ENCODE peak calls at places on chromosomes 6 and 20, in seven cellular contexts. X is prostate gland; B is ELR; F is DMS153; M is activated CD4-positive, alpha-beta T cell treated with anti-CD3 and anti-CD28 coated beads, Interleukin-2, amount 10 ng/mL, durations not matched to agents 7 days and 5 days; P is EL; T is T-helper 1 cell. E is an unnamed sample.

GRCh38 chr6:68649669-68650068 is 14.6 kb downstream of the ADGRB3 start:
- DNase-seq in X (no peak), B (no peak), F (no peak), M (no peak), P (no peak), T (no peak), E (no peak)

GRCh38 chr20:17612287-17612974 is 42.6 kb downstream of the DSTN start:
- DNase-seq in X (no peak), B (peak), F (no peak), M (peak), P (peak), T (no peak), E (no peak)

GRCh38 chr6:128412680-128413079 is 107.7 kb downstream of the PTPRK start:
- DNase-seq in X (no peak), B (no peak), F (no peak), M (no peak), P (no peak), T (no peak), E (no peak)

GRCh38 chr6:117272886-117273285 is 7.5 kb downstream of the VGLL2 start:
- DNase-seq in X (no peak), B (no peak), F (no peak), M (no peak), P (no peak), T (no peak), E (no peak)

GRCh38 chr6:33343953-33344611 is 26.5 kb upstream of the ZBTB22 start:
- DNase-seq in X (no peak), B (no peak), F (no peak), M (peak), P (no peak), T (peak), E (no peak)

GRCh38 chr6:157985378-157986155 is 3.9 kb downstream of the SYNJ2 start:
- DNase-seq in X (no peak), B (peak), F (peak), M (no peak), P (peak), T (no peak), E (no peak)

GRCh38 chr20:5040345-5040744 is 39.0 kb upstream of the SLC23A2 start:
- DNase-seq in X (no peak), B (no peak), F (no peak), M (no peak), P (no peak), T (no peak), E (no peak)

GRCh38 chr6:113481441-113481840 is 375.7 kb upstream of the MARCKS start:
- DNase-seq in X (no peak), B (peak), F (no peak), M (no peak), P (peak), T (no peak), E (no peak)

GRCh38 chr20:37333848-37334318 is 12.1 kb upstream of the SRC start:
- DNase-seq in X (no peak), B (no peak), F (no peak), M (no peak), P (no peak), T (no peak), E (no peak)

GRCh38 chr20:47334022-47334551 is 22.4 kb downstream of the ZMYND8 start:
- DNase-seq in X (peak), B (peak), F (peak), M (no peak), P (peak), T (no peak), E (no peak)

GRCh38 chr6:46025573-46025972 is 9.9 kb upstream of the CLIC5 start:
- DNase-seq in X (no peak), B (no peak), F (no peak), M (no peak), P (no peak), T (no peak), E (no peak)

GRCh38 chr20:4491643-4492042 is 230.1 kb upstream of the PRND start:
- DNase-seq in X (no peak), B (peak), F (no peak), M (no peak), P (peak), T (no peak), E (no peak)

GRCh38 chr6:129492260-129492659 is 217.7 kb downstream of the ARHGAP18 start:
- DNase-seq in X (no peak), B (peak), F (no peak), M (no peak), P (no peak), T (no peak), E (no peak)

GRCh38 chr20:52972190-52972937 is at the start of gene TSHZ2:
- DNase-seq in X (peak), B (no peak), F (peak), M (peak), P (no peak), T (peak), E (peak)

GRCh38 chr6:119226089-119226488 is 123.5 kb downstream of the MAN1A1 start:
- DNase-seq in X (no peak), B (no peak), F (no peak), M (no peak), P (no peak), T (no peak), E (no peak)

GRCh38 chr20:57374931-57375651 is 16.1 kb upstream of the RBM38 start:
- DNase-seq in X (no peak), B (no peak), F (no peak), M (no peak), P (no peak), T (no peak), E (peak)

GRCh38 chr6:52557389-52558265 is 19.2 kb downstream of the TRAM2 start:
- DNase-seq in X (no peak), B (no peak), F (no peak), M (no peak), P (no peak), T (no peak), E (no peak)

GRCh38 chr6:132814716-132815570 is 574 bp downstream of the RPS12 start:
- DNase-seq in X (no peak), B (peak), F (no peak), M (peak), P (peak), T (no peak), E (no peak)

GRCh38 chr6:113600556-113601339 is 256.4 kb upstream of the MARCKS start:
- DNase-seq in X (no peak), B (no peak), F (no peak), M (no peak), P (no peak), T (no peak), E (no peak)

GRCh38 chr20:10508468-10509251 is 73.6 kb downstream of the SLX4IP start:
- DNase-seq in X (peak), B (peak), F (no peak), M (no peak), P (peak), T (no peak), E (no peak)

GRCh38 chr6:109925060-109925459 is 53.1 kb upstream of the GPR6 start:
- DNase-seq in X (no peak), B (no peak), F (no peak), M (no peak), P (peak), T (no peak), E (no peak)

GRCh38 chr6:6538301-6538700 is 50.2 kb upstream of the LY86 start:
- DNase-seq in X (no peak), B (no peak), F (no peak), M (no peak), P (no peak), T (no peak), E (no peak)

GRCh38 chr6:18595774-18596528 is 208.8 kb downstream of the RNF144B start:
- DNase-seq in X (peak), B (peak), F (peak), M (peak), P (peak), T (no peak), E (peak)

GRCh38 chr20:48877299-48877698 is 44.2 kb upstream of the ARFGEF2 start:
- DNase-seq in X (peak), B (peak), F (no peak), M (no peak), P (peak), T (no peak), E (no peak)

GRCh38 chr20:52103911-52104545 is 87.6 kb downstream of the ZFP64 start:
- DNase-seq in X (no peak), B (peak), F (no peak), M (no peak), P (peak), T (no peak), E (no peak)

GRCh38 chr6:147157930-147158329 is 46.3 kb upstream of the STXBP5 start:
- DNase-seq in X (no peak), B (no peak), F (peak), M (no peak), P (no peak), T (no peak), E (no peak)

GRCh38 chr6:149904661-149905370 is 6.9 kb upstream of the RAET1E start:
- DNase-seq in X (no peak), B (no peak), F (no peak), M (no peak), P (no peak), T (no peak), E (no peak)

GRCh38 chr6:127148511-127148910 is 30.0 kb downstream of the RSPO3 start:
- DNase-seq in X (no peak), B (no peak), F (no peak), M (no peak), P (no peak), T (no peak), E (no peak)

GRCh38 chr20:11484479-11484878 is 433.2 kb upstream of the BTBD3 start:
- DNase-seq in X (no peak), B (no peak), F (no peak), M (no peak), P (no peak), T (no peak), E (no peak)

GRCh38 chr6:131015630-131016263 is 47.3 kb downstream of the EPB41L2 start:
- DNase-seq in X (no peak), B (peak), F (no peak), M (no peak), P (peak), T (no peak), E (no peak)

GRCh38 chr20:2093200-2093781 is 8.3 kb upstream of the STK35 start:
- DNase-seq in X (no peak), B (peak), F (no peak), M (peak), P (no peak), T (no peak), E (no peak)

GRCh38 chr20:63129376-63129965 is 86.5 kb downstream of the YTHDF1 start:
- DNase-seq in X (no peak), B (no peak), F (no peak), M (no peak), P (no peak), T (peak), E (no peak)

GRCh38 chr6:96152114-96152708 is 136.4 kb downstream of the FUT9 start:
- DNase-seq in X (no peak), B (no peak), F (no peak), M (no peak), P (no peak), T (no peak), E (no peak)